ENCODE peak calls at places on chromosomes 1 and 21, in five cellular contexts. O, L, A, N and F are unnamed samples.

GRCh38 chr1:30410153-30410851 is 313.1 kb downstream of the MATN1 start:
- DNase-seq in O (no peak), L (no peak), A (peak; percentile 1), N (no peak), F (no peak)

GRCh38 chr1:201215531-201216357 is 25.1 kb downstream of the IGFN1 start:
- DNase-seq in O (no peak), L (no peak), A (no peak), N (no peak), F (peak; percentile 17)

GRCh38 chr1:94382163-94382562 is 36.0 kb upstream of the ABCD3 start:
- DNase-seq in O (peak; percentile 68), L (no peak), A (no peak), N (no peak), F (no peak)

GRCh38 chr1:85274969-85275453 is 1.4 kb downstream of the BCL10 start:
- DNase-seq in O (no peak), L (no peak), A (no peak), N (no peak), F (no peak)

GRCh38 chr21:45179568-45180288 is 105.3 kb downstream of the ADARB1 start:
- DNase-seq in O (no peak), L (no peak), A (no peak), N (no peak), F (no peak)

GRCh38 chr1:56255516-56256181 is 323.7 kb downstream of the PLPP3 start:
- DNase-seq in O (peak; percentile 52), L (no peak), A (peak; percentile 92), N (no peak), F (no peak)

GRCh38 chr1:161940866-161941591 is 82.6 kb downstream of the OLFML2B start:
- DNase-seq in O (no peak), L (no peak), A (no peak), N (no peak), F (no peak)

GRCh38 chr1:179190861-179191260 is 38.6 kb downstream of the ABL2 start:
- DNase-seq in O (no peak), L (no peak), A (no peak), N (no peak), F (no peak)

GRCh38 chr1:243394610-243395490 is 139.0 kb downstream of the SDCCAG8 start:
- DNase-seq in O (no peak), L (no peak), A (no peak), N (no peak), F (no peak)

GRCh38 chr1:221076467-221076866 is 197.2 kb downstream of the HLX start:
- DNase-seq in O (no peak), L (no peak), A (no peak), N (no peak), F (no peak)

GRCh38 chr1:111222308-111223125 is 5.0 kb upstream of the CHI3L2 start:
- DNase-seq in O (peak; percentile 69), L (peak; percentile 63), A (peak; percentile 71), N (peak; percentile 59), F (peak; percentile 84)

GRCh38 chr1:90509225-90510048 is 207.7 kb downstream of the BARHL2 start:
- DNase-seq in O (no peak), L (no peak), A (no peak), N (no peak), F (no peak)

GRCh38 chr1:112956503-112957132 is 622 bp upstream of the SLC16A1 start:
- DNase-seq in O (no peak), L (no peak), A (peak; percentile 29), N (no peak), F (peak; percentile 71)

GRCh38 chr1:234488054-234488953 is 9.3 kb upstream of the TARBP1 start:
- DNase-seq in O (no peak), L (no peak), A (no peak), N (no peak), F (peak; percentile 36)

GRCh38 chr21:44427241-44428120 is 27.8 kb upstream of the LRRC3 start:
- DNase-seq in O (no peak), L (peak; percentile 6), A (no peak), N (no peak), F (no peak)

GRCh38 chr1:10295471-10296085 is 85.2 kb downstream of the KIF1B start:
- DNase-seq in O (peak; percentile 64), L (no peak), A (no peak), N (no peak), F (no peak)

GRCh38 chr1:236176337-236177336 is 34.3 kb downstream of the GPR137B start:
- DNase-seq in O (peak; percentile 2), L (no peak), A (no peak), N (no peak), F (no peak)

GRCh38 chr21:46048926-46049889 is 48.7 kb upstream of the COL6A2 start:
- DNase-seq in O (peak; percentile 87), L (no peak), A (peak; percentile 90), N (no peak), F (no peak)

GRCh38 chr1:236469466-236469865 is 54.3 kb upstream of the LGALS8 start:
- DNase-seq in O (no peak), L (no peak), A (no peak), N (no peak), F (no peak)

GRCh38 chr1:245459621-245460020 is 304.8 kb downstream of the KIF26B start:
- DNase-seq in O (no peak), L (no peak), A (no peak), N (no peak), F (no peak)

GRCh38 chr21:34722684-34723300 is 54.0 kb downstream of the CLIC6 start:
- DNase-seq in O (no peak), L (peak; percentile 16), A (no peak), N (peak; percentile 42), F (peak; percentile 18)

GRCh38 chr1:222370911-222371717 is 176.8 kb downstream of the HHIPL2 start:
- DNase-seq in O (no peak), L (no peak), A (no peak), N (no peak), F (no peak)

GRCh38 chr1:69523032-69523431 is 44.7 kb upstream of the LRRC7 start:
- DNase-seq in O (no peak), L (no peak), A (no peak), N (no peak), F (no peak)

GRCh38 chr21:42336065-42336464 is 14.7 kb downstream of the TFF2 start:
- DNase-seq in O (no peak), L (no peak), A (no peak), N (peak; percentile 90), F (no peak)

GRCh38 chr1:77538956-77539509 is 143.4 kb downstream of the ZZZ3 start:
- DNase-seq in O (no peak), L (no peak), A (no peak), N (no peak), F (no peak)

GRCh38 chr1:119348941-119349340 is 19.6 kb upstream of the HAO2 start:
- DNase-seq in O (no peak), L (no peak), A (no peak), N (no peak), F (no peak)

GRCh38 chr1:33429846-33430750 is 797 bp downstream of the PHC2 start:
- DNase-seq in O (no peak), L (peak; percentile 9), A (no peak), N (no peak), F (no peak)

DNA sequence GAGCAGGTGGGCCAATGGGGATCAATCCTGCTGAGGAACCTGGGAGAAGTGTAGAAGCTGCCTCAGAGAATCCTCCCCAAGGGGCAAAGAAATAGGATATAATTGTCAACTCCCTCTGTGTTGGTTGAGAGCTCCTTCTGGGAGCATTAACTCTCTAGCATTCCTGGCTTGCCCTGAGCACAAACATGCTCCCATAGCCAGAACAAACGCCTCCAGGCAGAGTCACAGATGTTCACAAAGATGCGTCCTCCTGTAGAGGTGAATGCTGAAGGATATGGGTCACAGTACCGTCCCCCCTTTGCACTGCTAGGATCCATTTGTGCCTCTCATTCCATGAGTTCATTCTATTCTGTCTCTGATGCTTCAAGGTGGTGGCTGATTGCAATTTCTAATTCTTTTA is 9.6 kb upstream of the BCAN start:
- DNase-seq in O (no peak), L (no peak), A (no peak), N (no peak), F (no peak)
- H3K27me3 ChIP-seq in O (no peaks in the 10 kb centered on the region), L (peaks cover 15% of the 10 kb centered on the region), A (no peaks in the 10 kb centered on the region), N (peaks cover 13% of the 10 kb centered on the region), F (no peaks in the 10 kb centered on the region)

DNA sequence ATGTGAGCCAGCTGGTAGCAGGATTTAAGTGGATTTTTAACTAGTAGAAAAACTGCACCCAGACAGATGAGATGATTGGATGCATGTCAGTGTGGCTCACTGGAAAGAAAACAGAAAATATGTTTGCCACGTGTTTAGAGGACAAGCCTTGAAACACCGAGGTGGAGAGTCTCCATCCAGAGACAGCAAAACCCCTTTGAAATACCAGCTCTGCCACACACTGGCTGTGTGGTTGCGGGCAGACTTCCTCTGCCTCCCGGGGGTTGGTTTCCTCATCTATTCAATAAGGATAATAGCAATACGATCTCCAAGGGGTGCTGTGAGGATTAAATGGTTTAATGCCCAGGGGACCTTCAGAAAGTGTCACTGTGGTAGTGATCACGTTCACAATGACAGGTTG is 67.2 kb upstream of the PARP1 start:
- DNase-seq in O (no peak), L (no peak), A (no peak), N (no peak), F (no peak)
- H3K27me3 ChIP-seq in O (no peaks in the 10 kb centered on the region), L (peaks cover 6% of the 10 kb centered on the region), A (no peaks in the 10 kb centered on the region), N (peaks cover 3% of the 10 kb centered on the region), F (no peaks in the 10 kb centered on the region)

GRCh38 chr1:110100335-110100734 is 11.9 kb upstream of the UBL4B start:
- DNase-seq in O (no peak), L (no peak), A (no peak), N (no peak), F (no peak)
- H3K27me3 ChIP-seq in O (no peaks in the 10 kb centered on the region), L (no peaks in the 10 kb centered on the region), A (no peaks in the 10 kb centered on the region), N (no peaks in the 10 kb centered on the region), F (no peaks in the 10 kb centered on the region)

GRCh38 chr1:7008975-7009740 is 223.9 kb downstream of the CAMTA1 start:
- DNase-seq in O (no peak), L (no peak), A (no peak), N (no peak), F (no peak)

GRCh38 chr1:7007902-7008301 is 222.6 kb downstream of the CAMTA1 start:
- DNase-seq in O (no peak), L (no peak), A (no peak), N (no peak), F (no peak)

GRCh38 chr1:7008331-7008730 is 223.1 kb downstream of the CAMTA1 start:
- DNase-seq in O (no peak), L (no peak), A (no peak), N (no peak), F (no peak)

GRCh38 chr1:7005762-7006161 is 220.5 kb downstream of the CAMTA1 start:
- DNase-seq in O (no peak), L (no peak), A (no peak), N (no peak), F (no peak)

DNA sequence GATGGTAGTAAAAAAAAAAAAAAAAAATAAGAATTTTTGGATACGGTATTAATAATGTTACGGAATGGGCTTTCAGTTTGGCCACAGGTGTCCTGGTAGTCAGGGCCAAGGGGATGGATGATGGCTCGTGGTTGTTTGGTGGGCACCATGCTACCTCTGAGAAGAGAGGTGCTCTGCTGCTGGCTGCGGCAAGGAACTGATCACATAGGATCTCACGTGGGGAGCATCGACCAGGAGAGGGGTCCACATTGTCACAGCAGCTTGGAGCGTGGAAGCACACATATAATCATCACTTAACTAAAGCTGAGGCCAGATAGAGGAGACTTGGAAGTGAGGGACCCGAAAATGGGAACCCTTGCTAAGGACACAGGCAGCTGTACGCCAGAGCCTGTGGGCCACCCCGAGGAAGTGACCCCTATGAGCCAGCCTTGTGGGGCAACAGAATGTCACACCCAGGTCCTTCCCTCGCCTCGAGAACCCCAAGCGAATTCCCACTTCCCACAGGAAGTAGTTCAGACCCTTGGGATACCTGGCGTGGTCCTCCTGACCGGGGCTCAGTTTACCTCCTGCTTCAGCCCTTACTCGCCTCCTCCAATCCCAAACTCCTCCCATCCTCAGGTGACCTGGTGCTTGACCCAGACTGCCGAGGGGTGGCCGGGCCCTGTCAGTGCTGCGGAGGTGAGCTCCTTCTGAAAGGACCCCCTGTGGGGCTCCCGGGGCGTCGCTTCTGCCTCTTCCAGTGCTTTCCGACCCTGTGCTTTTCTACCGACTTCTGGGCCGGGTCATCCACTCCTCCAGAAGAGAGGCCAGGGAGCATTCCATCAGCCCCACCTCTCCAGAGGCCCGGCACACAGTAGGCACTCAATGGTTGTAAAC is 222.0 kb downstream of the CAMTA1 start:
- DNase-seq in O (no peak), L (no peak), A (no peak), N (no peak), F (no peak)
- H3K27me3 ChIP-seq in O (no peaks in the 10 kb centered on the region), L (no peaks in the 10 kb centered on the region), A (no peaks in the 10 kb centered on the region), N (no peaks in the 10 kb centered on the region), F (no peaks in the 10 kb centered on the region)